ENCODE peak calls at places on chromosome 4, in five cellular contexts. S is NCI-H1417, I is suprapubic skin, H is Kasumi-1, M is fibroblast of lung. F is an unnamed sample.

GRCh38 chr4:23822181-23822580 is 67.7 kb downstream of the PPARGC1A start:
- DNase-seq in S (no peak), I (no peak), H (no peak), M (no peak), F (peak; percentile 12)

GRCh38 chr4:8648296-8648695 is 55.7 kb downstream of the CPZ start:
- DNase-seq in S (no peak), I (no peak), H (no peak), M (no peak), F (no peak)

GRCh38 chr4:183563874-183564273 is 59.0 kb downstream of the ING2 start:
- DNase-seq in S (peak; percentile 6), I (no peak), H (no peak), M (peak; percentile 81), F (peak; percentile 65)

GRCh38 chr4:173404296-173404865 is 5.5 kb upstream of the SCRG1 start:
- DNase-seq in S (no peak), I (no peak), H (no peak), M (no peak), F (no peak)

GRCh38 chr4:149645790-149646189 is 169.9 kb downstream of the IQCM start:
- DNase-seq in S (no peak), I (no peak), H (no peak), M (no peak), F (no peak)

GRCh38 chr4:109942292-109942926 is 29.7 kb downstream of the EGF start:
- DNase-seq in S (no peak), I (no peak), H (no peak), M (no peak), F (no peak)

GRCh38 chr4:103046416-103047290 is 27.1 kb upstream of the SLC9B1 start:
- DNase-seq in S (peak; percentile 43), I (no peak), H (peak; percentile 74), M (peak; percentile 30), F (peak; percentile 49)

GRCh38 chr4:7610062-7610670 is 175.4 kb upstream of the PSAPL1 start:
- DNase-seq in S (no peak), I (no peak), H (no peak), M (no peak), F (no peak)

GRCh38 chr4:112978691-112979472 is 70.6 kb upstream of the ANK2 start:
- DNase-seq in S (no peak), I (no peak), H (no peak), M (peak; percentile 40), F (no peak)

GRCh38 chr4:148852092-148852699 is 410.0 kb upstream of the NR3C2 start:
- DNase-seq in S (no peak), I (no peak), H (no peak), M (no peak), F (no peak)

GRCh38 chr4:176587920-176588319 is 204.8 kb downstream of the VEGFC start:
- DNase-seq in S (no peak), I (no peak), H (peak; percentile 31), M (peak; percentile 74), F (peak; percentile 23)

GRCh38 chr4:127501103-127501502 is 131.7 kb upstream of the INTU start:
- DNase-seq in S (peak; percentile 10), I (no peak), H (peak; percentile 44), M (peak; percentile 61), F (peak; percentile 28)

GRCh38 chr4:40193018-40193571 is 3.7 kb upstream of the RHOH start:
- DNase-seq in S (no peak), I (no peak), H (no peak), M (no peak), F (no peak)

GRCh38 chr4:8314691-8315255 is 45.2 kb downstream of the HTRA3 start:
- DNase-seq in S (no peak), I (peak; percentile 41), H (no peak), M (no peak), F (no peak)

GRCh38 chr4:17448689-17449088 is 63.2 kb downstream of the QDPR start:
- DNase-seq in S (no peak), I (no peak), H (no peak), M (peak; percentile 77), F (peak; percentile 57)

GRCh38 chr4:144615182-144615581 is 30.8 kb upstream of the HHIP start:
- DNase-seq in S (no peak), I (no peak), H (no peak), M (peak; percentile 56), F (no peak)

GRCh38 chr4:158074851-158075250 is 98.0 kb downstream of the GASK1B start:
- DNase-seq in S (no peak), I (no peak), H (no peak), M (no peak), F (no peak)

GRCh38 chr4:77652237-77652897 is 46.7 kb downstream of the CXCL13 start:
- DNase-seq in S (no peak), I (no peak), H (no peak), M (no peak), F (peak; percentile 11)

GRCh38 chr4:5611656-5612187 is 96.6 kb downstream of the EVC2 start:
- DNase-seq in S (no peak), I (no peak), H (no peak), M (no peak), F (no peak)

GRCh38 chr4:110073045-110073845 is 125.2 kb downstream of the ELOVL6 start:
- DNase-seq in S (no peak), I (no peak), H (no peak), M (no peak), F (peak; percentile 43)

F was measured in astrocyte of the hippocampus.